ENCODE peak calls at places on chromosome 19, in four cellular contexts. One of them, this sample, is unnamed.
A peak's percentile ranks its signal among the peaks of the same experiment; 100 is the strongest.

GRCh38 chr19:27647423-27647822 is 1565.5 kb downstream of the UQCRFS1 start:
- DNase-seq in body of pancreas: no peak
- DNase-seq in Peyer's patch: no peak
- DNase-seq in fibroblast of lung: no peak
- DNase-seq in this sample: no peak

GRCh38 chr19:17555929-17556813 is 722 bp downstream of the COLGALT1 start:
- DNase-seq in fibroblast of lung: peak; percentile 75
- DNase-seq in body of pancreas: peak; percentile 56
- DNase-seq in Peyer's patch: peak; percentile 78
- DNase-seq in this sample: peak; percentile 90

GRCh38 chr19:3471954-3472655 is 8.2 kb downstream of the SMIM24 start:
- DNase-seq in Peyer's patch: peak; percentile 69
- DNase-seq in body of pancreas: peak; percentile 53
- DNase-seq in fibroblast of lung: peak; percentile 17
- DNase-seq in this sample: peak; percentile 77

GRCh38 chr19:40690699-40691420 is 409 bp upstream of the NUMBL start:
- DNase-seq in fibroblast of lung: peak; percentile 93
- DNase-seq in Peyer's patch: peak; percentile 97
- DNase-seq in body of pancreas: peak; percentile 93
- DNase-seq in this sample: peak; percentile 97

GRCh38 chr19:49395581-49396407 is 7.7 kb downstream of the KASH5 start:
- DNase-seq in Peyer's patch: no peak
- DNase-seq in body of pancreas: no peak
- DNase-seq in fibroblast of lung: no peak
- DNase-seq in this sample: peak; percentile 82

GRCh38 chr19:48625891-48626327 is 6.6 kb downstream of the SPHK2 start:
- DNase-seq in fibroblast of lung: no peak
- DNase-seq in body of pancreas: no peak
- DNase-seq in Peyer's patch: peak; percentile 63
- DNase-seq in this sample: peak; percentile 67

GRCh38 chr19:55704494-55705245 is 29.6 kb downstream of the EPN1 start:
- DNase-seq in Peyer's patch: no peak
- DNase-seq in body of pancreas: no peak
- DNase-seq in fibroblast of lung: no peak
- DNase-seq in this sample: peak; percentile 39

GRCh38 chr19:33275933-33276619 is 26.3 kb downstream of the CEBPA start:
- DNase-seq in fibroblast of lung: no peak
- DNase-seq in body of pancreas: no peak
- DNase-seq in Peyer's patch: no peak
- DNase-seq in this sample: no peak

GRCh38 chr19:8569066-8569761 is 8.0 kb downstream of the MYO1F start:
- DNase-seq in Peyer's patch: no peak
- DNase-seq in body of pancreas: no peak
- DNase-seq in fibroblast of lung: peak; percentile 92
- DNase-seq in this sample: no peak

GRCh38 chr19:47776568-47776967 is 1.9 kb upstream of the SELENOW start:
- DNase-seq in body of pancreas: no peak
- DNase-seq in Peyer's patch: peak; percentile 54
- DNase-seq in fibroblast of lung: no peak
- DNase-seq in this sample: no peak

DNA sequence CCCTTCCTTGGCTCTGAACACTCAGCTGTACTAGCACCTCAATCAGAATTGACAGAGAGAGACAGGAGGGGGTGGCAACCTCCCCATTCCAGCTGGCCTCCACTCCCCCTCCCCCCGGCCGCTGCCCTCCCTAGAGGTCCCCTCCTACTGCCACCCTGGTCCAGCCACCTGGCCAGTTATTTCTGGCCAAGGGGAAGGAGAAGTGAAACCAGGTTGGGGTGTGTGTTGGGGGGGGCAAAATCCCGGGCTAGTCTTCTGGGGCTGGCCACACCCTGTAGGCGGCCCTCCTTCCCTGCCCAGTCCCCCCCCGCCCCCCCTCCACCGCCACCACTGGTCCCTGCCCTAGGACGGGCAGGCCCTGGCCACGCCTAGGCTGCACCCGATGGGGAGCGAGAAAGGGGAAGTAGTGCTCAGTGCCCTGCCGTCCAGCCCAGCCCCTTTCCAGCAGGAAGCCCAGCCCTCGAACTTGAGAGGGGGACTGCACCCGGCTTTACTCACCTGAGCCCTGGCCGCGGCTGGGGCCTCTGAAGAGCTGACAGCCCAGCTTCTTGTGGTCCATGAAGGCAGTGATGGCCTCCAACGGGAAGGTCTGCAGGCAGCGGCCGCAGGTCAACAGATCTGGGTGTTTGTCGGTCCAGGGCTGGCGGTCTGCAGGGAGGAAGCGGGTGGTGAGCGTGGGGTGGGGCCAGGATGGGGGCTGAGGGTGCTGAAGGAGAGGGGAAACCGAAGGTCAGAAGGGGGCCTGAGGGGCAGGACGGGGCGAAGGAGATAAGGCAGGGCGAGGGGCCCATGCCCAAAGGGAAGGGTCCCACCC is 856 bp downstream of the ZNF296 start:
- DNase-seq in body of pancreas: peak; percentile 39
- DNase-seq in Peyer's patch: peak; percentile 91
- DNase-seq in fibroblast of lung: peak; percentile 53
- DNase-seq in this sample: peak; percentile 96
- H3K4me1 ChIP-seq in body of pancreas: peaks cover 37% of the 10 kb centered on the region
- H3K4me1 ChIP-seq in Peyer's patch: peaks cover 40% of the 10 kb centered on the region
- H3K4me1 ChIP-seq in fibroblast of lung: peaks cover 6% of the 10 kb centered on the region
- H3K4me1 ChIP-seq in this sample: peaks cover 36% of the 10 kb centered on the region

GRCh38 chr19:35315883-35316282 is 13.1 kb upstream of the CD22 start:
- DNase-seq in fibroblast of lung: no peak
- DNase-seq in Peyer's patch: no peak
- DNase-seq in body of pancreas: no peak
- DNase-seq in this sample: no peak

GRCh38 chr19:35316560-35316959 is 12.4 kb upstream of the CD22 start:
- DNase-seq in fibroblast of lung: no peak
- DNase-seq in Peyer's patch: no peak
- DNase-seq in body of pancreas: no peak
- DNase-seq in this sample: no peak

GRCh38 chr19:35320285-35320706 is 8.7 kb upstream of the CD22 start:
- DNase-seq in body of pancreas: no peak
- DNase-seq in Peyer's patch: no peak
- DNase-seq in fibroblast of lung: no peak
- DNase-seq in this sample: no peak

GRCh38 chr19:35317464-35318043 is 11.4 kb upstream of the CD22 start:
- DNase-seq in fibroblast of lung: no peak
- DNase-seq in body of pancreas: no peak
- DNase-seq in Peyer's patch: no peak
- DNase-seq in this sample: no peak

DNA sequence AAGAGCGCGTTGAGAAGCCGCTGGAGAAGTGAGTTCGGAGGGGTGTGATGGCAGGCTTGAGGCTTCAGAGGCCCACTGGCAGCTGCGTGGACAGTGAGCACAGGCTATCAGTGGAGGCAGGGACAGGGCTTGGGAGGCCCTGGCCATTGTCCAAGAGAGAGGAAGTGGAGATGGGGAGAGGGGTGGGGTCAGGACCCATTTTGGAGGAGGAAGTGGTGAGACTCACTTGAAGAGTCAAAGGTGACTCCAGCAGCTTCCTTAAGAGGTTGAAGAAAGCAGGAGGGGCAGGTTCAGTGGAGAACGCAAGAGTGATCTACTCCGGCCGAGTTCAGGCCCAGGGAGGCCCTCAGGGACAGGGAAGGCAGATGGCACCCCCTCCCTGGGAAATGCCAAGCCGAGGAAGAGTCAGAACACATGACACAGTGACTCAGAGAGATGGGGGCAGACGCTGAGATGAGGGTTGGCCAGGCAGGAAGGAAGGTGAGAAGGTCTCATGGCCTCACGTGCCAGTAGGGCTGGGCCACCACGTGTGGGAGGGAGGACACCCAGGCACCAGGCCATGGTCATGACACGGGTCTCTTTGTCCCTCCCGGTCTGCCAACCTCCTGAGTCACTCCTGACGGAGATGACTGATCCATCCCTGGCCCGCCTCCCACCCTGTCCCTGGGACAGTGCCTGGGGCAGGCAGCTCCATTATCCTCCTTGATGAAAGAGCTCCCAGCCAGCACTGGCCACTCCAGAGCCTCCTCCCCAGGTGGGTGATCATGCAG is 10.1 kb upstream of the CD22 start:
- DNase-seq in body of pancreas: no peak
- DNase-seq in Peyer's patch: no peak
- DNase-seq in fibroblast of lung: peak; percentile 58
- DNase-seq in this sample: peak; percentile 84
- H3K27ac ChIP-seq in body of pancreas: peak overlapping the region; percentile 36
- H3K27ac ChIP-seq in Peyer's patch: peak overlapping the region; percentile 63
- H3K27ac ChIP-seq in fibroblast of lung: peak overlapping the region; percentile 72
- H3K27ac ChIP-seq in this sample: peak overlapping the region; percentile 60

GRCh38 chr19:58345558-58345957 is 7.7 kb downstream of the A1BG start:
- DNase-seq in fibroblast of lung: no peak
- DNase-seq in body of pancreas: no peak
- DNase-seq in Peyer's patch: no peak
- DNase-seq in this sample: no peak

GRCh38 chr19:58350871-58351557 is 2.3 kb downstream of the A1BG start:
- DNase-seq in fibroblast of lung: no peak
- DNase-seq in body of pancreas: no peak
- DNase-seq in Peyer's patch: no peak
- DNase-seq in this sample: no peak

GRCh38 chr19:58349590-58349989 is 3.7 kb downstream of the A1BG start:
- DNase-seq in fibroblast of lung: no peak
- DNase-seq in body of pancreas: no peak
- DNase-seq in Peyer's patch: no peak
- DNase-seq in this sample: no peak

GRCh38 chr19:58350001-58350801 is 3.1 kb downstream of the A1BG start:
- DNase-seq in body of pancreas: no peak
- DNase-seq in fibroblast of lung: no peak
- DNase-seq in Peyer's patch: no peak
- DNase-seq in this sample: no peak

GRCh38 chr19:58346961-58347929 is 6.0 kb downstream of the A1BG start:
- DNase-seq in fibroblast of lung: peak; percentile 72
- DNase-seq in body of pancreas: peak; percentile 41
- DNase-seq in Peyer's patch: peak; percentile 66
- DNase-seq in this sample: peak; percentile 79
- H3K4me3 ChIP-seq in fibroblast of lung: peak overlapping the region; percentile 58
- H3K4me3 ChIP-seq in body of pancreas: peak overlapping the region; percentile 11
- H3K4me3 ChIP-seq in Peyer's patch: peak overlapping the region; percentile 71
- H3K4me3 ChIP-seq in this sample: peak overlapping the region; percentile 73

GRCh38 chr19:5625641-5626040 is 2.8 kb downstream of the SAFB start:
- DNase-seq in fibroblast of lung: no peak
- DNase-seq in body of pancreas: no peak
- DNase-seq in Peyer's patch: no peak
- DNase-seq in this sample: no peak

GRCh38 chr19:5631511-5632240 is 8.8 kb downstream of the SAFB start:
- DNase-seq in fibroblast of lung: peak; percentile 40
- DNase-seq in body of pancreas: no peak
- DNase-seq in Peyer's patch: no peak
- DNase-seq in this sample: no peak

GRCh38 chr19:5627395-5627904 is 4.6 kb downstream of the SAFB start:
- DNase-seq in body of pancreas: no peak
- DNase-seq in fibroblast of lung: peak; percentile 34
- DNase-seq in Peyer's patch: no peak
- DNase-seq in this sample: peak; percentile 82

GRCh38 chr19:5628919-5629481 is 6.1 kb downstream of the SAFB start:
- DNase-seq in Peyer's patch: no peak
- DNase-seq in body of pancreas: no peak
- DNase-seq in fibroblast of lung: no peak
- DNase-seq in this sample: no peak

GRCh38 chr19:5628470-5628869 is 5.6 kb downstream of the SAFB start:
- DNase-seq in fibroblast of lung: peak; percentile 43
- DNase-seq in body of pancreas: no peak
- DNase-seq in Peyer's patch: no peak
- DNase-seq in this sample: no peak
- H3K4me1 ChIP-seq in fibroblast of lung: peaks cover 23% of the 10 kb centered on the region
- H3K4me1 ChIP-seq in body of pancreas: peaks cover 69% of the 10 kb centered on the region
- H3K4me1 ChIP-seq in Peyer's patch: peaks cover 63% of the 10 kb centered on the region
- H3K4me1 ChIP-seq in this sample: peaks cover 84% of the 10 kb centered on the region

GRCh38 chr19:10353793-10354391 is 14.5 kb upstream of the ICAM3 start:
- DNase-seq in body of pancreas: peak; percentile 26
- DNase-seq in fibroblast of lung: peak; percentile 26
- DNase-seq in Peyer's patch: no peak
- DNase-seq in this sample: no peak
- H3K27ac ChIP-seq in body of pancreas: no peak overlapping the region
- H3K27ac ChIP-seq in fibroblast of lung: no peak overlapping the region
- H3K27ac ChIP-seq in Peyer's patch: no peak overlapping the region
- H3K27ac ChIP-seq in this sample: no peak overlapping the region

DNA sequence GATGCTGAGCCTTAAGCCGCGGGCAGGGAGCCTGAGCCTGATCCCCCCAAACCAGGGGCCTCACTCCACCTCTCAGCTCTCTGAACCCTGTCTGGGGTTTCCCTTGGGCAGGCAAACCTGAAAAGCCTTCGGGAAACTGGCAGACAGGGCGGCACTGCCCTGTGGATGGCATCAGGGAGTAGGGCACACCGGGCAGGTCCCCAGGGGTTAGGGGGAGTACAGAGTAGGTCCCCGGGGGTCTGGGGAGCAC is 9.7 kb downstream of the MKNK2 start:
- DNase-seq in fibroblast of lung: no peak
- DNase-seq in Peyer's patch: no peak
- DNase-seq in body of pancreas: no peak
- DNase-seq in this sample: no peak
- H3K4me3 ChIP-seq in fibroblast of lung: no peak overlapping the region
- H3K4me3 ChIP-seq in Peyer's patch: peak overlapping the region; percentile 34
- H3K4me3 ChIP-seq in body of pancreas: no peak overlapping the region
- H3K4me3 ChIP-seq in this sample: no peak overlapping the region

DNA sequence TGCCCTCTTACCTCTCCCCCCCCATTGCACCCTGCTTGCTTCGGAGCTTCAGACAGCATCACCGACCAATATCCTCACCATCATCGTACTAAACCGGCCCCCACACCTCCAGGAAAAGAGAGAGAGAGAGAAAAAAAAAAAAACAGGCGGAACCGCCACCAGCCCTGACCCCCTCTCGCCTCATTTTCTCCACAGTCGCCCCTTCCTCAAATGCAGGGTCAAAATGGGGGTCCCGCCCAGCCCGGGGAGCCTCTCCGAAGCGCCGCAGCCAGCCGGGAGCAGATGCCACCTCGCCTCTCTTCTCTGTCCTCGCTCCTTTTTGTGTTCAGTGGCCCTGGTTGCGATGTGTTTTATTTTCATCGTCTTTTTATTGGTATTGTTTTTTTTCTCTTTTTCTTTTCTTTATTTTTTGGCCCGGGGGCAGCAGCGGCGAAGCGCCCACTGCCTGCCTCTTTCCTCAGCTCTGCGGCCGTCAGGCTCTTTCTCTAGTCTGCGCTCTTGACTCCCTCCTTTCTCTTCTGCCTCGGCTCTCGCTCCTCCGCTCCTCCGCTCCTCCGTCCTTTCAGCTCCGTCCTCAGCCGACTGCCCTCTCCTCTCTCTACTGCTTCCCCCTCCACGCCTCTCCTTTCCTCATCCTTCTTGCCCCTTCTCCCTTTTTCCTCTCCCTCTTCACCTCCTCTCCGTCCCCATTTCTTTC is 41.4 kb downstream of the DEDD2 start:
- DNase-seq in Peyer's patch: no peak
- DNase-seq in body of pancreas: no peak
- DNase-seq in fibroblast of lung: peak; percentile 19
- DNase-seq in this sample: no peak
- H3K4me1 ChIP-seq in Peyer's patch: peaks cover 15% of the 10 kb centered on the region
- H3K4me1 ChIP-seq in body of pancreas: peaks cover 13% of the 10 kb centered on the region
- H3K4me1 ChIP-seq in fibroblast of lung: peaks cover 2% of the 10 kb centered on the region
- H3K4me1 ChIP-seq in this sample: no peaks in the 10 kb centered on the region

This sample was measured in upper lobe of right lung.